ENCODE peak calls at places on chromosomes 6 and 20, in six cellular contexts. G, A, K, P, F and W are unnamed samples.

GRCh38 chr20:36645998-36646397 is at the start of gene SLA2:
- DNase-seq in G (no peak), A (no peak), K (peak), P (peak), F (no peak), W (no peak)

GRCh38 chr6:6390849-6391602 is 70.6 kb upstream of the F13A1 start:
- DNase-seq in G (no peak), A (no peak), K (no peak), P (no peak), F (no peak), W (no peak)

GRCh38 chr6:147868493-147869222 is 360.2 kb downstream of the SAMD5 start:
- DNase-seq in G (no peak), A (no peak), K (no peak), P (no peak), F (no peak), W (no peak)

GRCh38 chr20:42610070-42610469 is 579.6 kb downstream of the PTPRT start:
- DNase-seq in G (no peak), A (no peak), K (no peak), P (no peak), F (no peak), W (no peak)

GRCh38 chr20:20084296-20084752 is 32.0 kb downstream of the CFAP61 start:
- DNase-seq in G (no peak), A (no peak), K (no peak), P (no peak), F (no peak), W (no peak)

GRCh38 chr6:6872924-6873344 is 234.8 kb upstream of the RREB1 start:
- DNase-seq in G (no peak), A (no peak), K (no peak), P (no peak), F (no peak), W (no peak)

GRCh38 chr6:34174846-34175399 is 29.0 kb upstream of the GRM4 start:
- DNase-seq in G (no peak), A (no peak), K (no peak), P (no peak), F (no peak), W (no peak)

GRCh38 chr6:28212510-28213212 is 12.4 kb upstream of the ZSCAN9 start:
- DNase-seq in G (no peak), A (peak), K (no peak), P (no peak), F (peak), W (peak)

GRCh38 chr20:34927736-34928135 is 27.9 kb downstream of the GSS start:
- DNase-seq in G (no peak), A (no peak), K (no peak), P (no peak), F (peak), W (no peak)

GRCh38 chr6:155418017-155418749 is 37.5 kb downstream of the NOX3 start:
- DNase-seq in G (no peak), A (no peak), K (peak), P (peak), F (peak), W (no peak)